ENCODE peak calls at places on chromosomes 6 and 20, in nine cellular contexts. One of them, this sample, is unnamed.

GRCh38 chr20:41171736-41172295 is 34.5 kb downstream of the PLCG1 start:
- DNase-seq in breast epithelium: peak
- DNase-seq in cardiac fibroblast: no peak
- DNase-seq in transverse colon: peak
- DNase-seq in GM12865: no peak
- DNase-seq in psoas muscle: no peak
- DNase-seq in stomach: peak
- DNase-seq in cardiac muscle cell: no peak
- DNase-seq in RWPE1: no peak
- DNase-seq in this sample: no peak

GRCh38 chr6:25925808-25926325 is 4.6 kb downstream of the SLC17A2 start:
- DNase-seq in breast epithelium: no peak
- DNase-seq in cardiac fibroblast: no peak
- DNase-seq in transverse colon: no peak
- DNase-seq in GM12865: no peak
- DNase-seq in psoas muscle: no peak
- DNase-seq in stomach: no peak
- DNase-seq in cardiac muscle cell: no peak
- DNase-seq in RWPE1: no peak
- DNase-seq in this sample: no peak

GRCh38 chr6:37499433-37500293 is at the start of gene CCDC167:
- DNase-seq in breast epithelium: peak
- DNase-seq in cardiac fibroblast: peak
- DNase-seq in transverse colon: peak
- DNase-seq in GM12865: peak
- DNase-seq in psoas muscle: peak
- DNase-seq in stomach: peak
- DNase-seq in cardiac muscle cell: peak
- DNase-seq in RWPE1: peak
- DNase-seq in this sample: peak

GRCh38 chr20:16864069-16864468 is 115.9 kb downstream of the OTOR start:
- DNase-seq in breast epithelium: no peak
- DNase-seq in cardiac fibroblast: no peak
- DNase-seq in transverse colon: no peak
- DNase-seq in GM12865: peak
- DNase-seq in psoas muscle: no peak
- DNase-seq in stomach: no peak
- DNase-seq in cardiac muscle cell: no peak
- DNase-seq in RWPE1: no peak
- DNase-seq in this sample: no peak

GRCh38 chr6:150977276-150977675 is 111.8 kb downstream of the MTHFD1L start:
- DNase-seq in breast epithelium: no peak
- DNase-seq in cardiac fibroblast: peak
- DNase-seq in transverse colon: no peak
- DNase-seq in GM12865: no peak
- DNase-seq in psoas muscle: no peak
- DNase-seq in stomach: no peak
- DNase-seq in cardiac muscle cell: no peak
- DNase-seq in RWPE1: no peak
- DNase-seq in this sample: no peak

GRCh38 chr6:45922728-45923351 is 92.8 kb downstream of the CLIC5 start:
- DNase-seq in breast epithelium: no peak
- DNase-seq in cardiac fibroblast: peak
- DNase-seq in transverse colon: peak
- DNase-seq in GM12865: peak
- DNase-seq in psoas muscle: peak
- DNase-seq in stomach: peak
- DNase-seq in cardiac muscle cell: peak
- DNase-seq in RWPE1: peak
- DNase-seq in this sample: no peak

GRCh38 chr6:56046576-56046975 is 171.2 kb upstream of the BMP5 start:
- DNase-seq in breast epithelium: peak
- DNase-seq in cardiac fibroblast: peak
- DNase-seq in transverse colon: peak
- DNase-seq in GM12865: no peak
- DNase-seq in psoas muscle: no peak
- DNase-seq in stomach: peak
- DNase-seq in cardiac muscle cell: no peak
- DNase-seq in RWPE1: no peak
- DNase-seq in this sample: no peak

GRCh38 chr20:3312940-3313656 is 74.1 kb upstream of the SLC4A11 start:
- DNase-seq in breast epithelium: no peak
- DNase-seq in cardiac fibroblast: peak
- DNase-seq in transverse colon: no peak
- DNase-seq in GM12865: no peak
- DNase-seq in psoas muscle: no peak
- DNase-seq in stomach: no peak
- DNase-seq in cardiac muscle cell: no peak
- DNase-seq in RWPE1: peak
- DNase-seq in this sample: no peak

GRCh38 chr6:165636015-165636414 is 27.0 kb downstream of the PDE10A start:
- DNase-seq in breast epithelium: no peak
- DNase-seq in cardiac fibroblast: peak
- DNase-seq in transverse colon: no peak
- DNase-seq in GM12865: no peak
- DNase-seq in psoas muscle: no peak
- DNase-seq in stomach: no peak
- DNase-seq in cardiac muscle cell: no peak
- DNase-seq in RWPE1: no peak
- DNase-seq in this sample: no peak

GRCh38 chr6:106154326-106154725 is 68.2 kb downstream of the PRDM1 start:
- DNase-seq in breast epithelium: no peak
- DNase-seq in cardiac fibroblast: no peak
- DNase-seq in transverse colon: no peak
- DNase-seq in GM12865: no peak
- DNase-seq in psoas muscle: no peak
- DNase-seq in stomach: no peak
- DNase-seq in cardiac muscle cell: no peak
- DNase-seq in RWPE1: no peak
- DNase-seq in this sample: no peak

GRCh38 chr20:34452281-34452982 is 63.8 kb upstream of the DYNLRB1 start:
- DNase-seq in breast epithelium: no peak
- DNase-seq in cardiac fibroblast: no peak
- DNase-seq in transverse colon: no peak
- DNase-seq in GM12865: no peak
- DNase-seq in psoas muscle: no peak
- DNase-seq in stomach: no peak
- DNase-seq in cardiac muscle cell: no peak
- DNase-seq in RWPE1: no peak
- DNase-seq in this sample: no peak

GRCh38 chr20:33178726-33179125 is 10.8 kb downstream of the BPIFA2 start:
- DNase-seq in breast epithelium: no peak
- DNase-seq in cardiac fibroblast: no peak
- DNase-seq in transverse colon: no peak
- DNase-seq in GM12865: no peak
- DNase-seq in psoas muscle: no peak
- DNase-seq in stomach: peak
- DNase-seq in cardiac muscle cell: no peak
- DNase-seq in RWPE1: no peak
- DNase-seq in this sample: no peak

GRCh38 chr6:166313255-166314070 is 5.3 kb upstream of the PRR18 start:
- DNase-seq in breast epithelium: no peak
- DNase-seq in cardiac fibroblast: peak
- DNase-seq in transverse colon: peak
- DNase-seq in GM12865: peak
- DNase-seq in psoas muscle: no peak
- DNase-seq in stomach: peak
- DNase-seq in cardiac muscle cell: peak
- DNase-seq in RWPE1: peak
- DNase-seq in this sample: no peak

GRCh38 chr6:156009656-156010055 is 554.0 kb upstream of the NOX3 start:
- DNase-seq in breast epithelium: no peak
- DNase-seq in cardiac fibroblast: no peak
- DNase-seq in transverse colon: no peak
- DNase-seq in GM12865: no peak
- DNase-seq in psoas muscle: no peak
- DNase-seq in stomach: no peak
- DNase-seq in cardiac muscle cell: no peak
- DNase-seq in RWPE1: no peak
- DNase-seq in this sample: no peak
- TF ChIP-seq CTCF in breast epithelium: no peak
- TF ChIP-seq CTCF in cardiac fibroblast: no peak
- TF ChIP-seq CTCF in transverse colon: no peak
- TF ChIP-seq CTCF in GM12865: no peak
- TF ChIP-seq CTCF in psoas muscle: no peak
- TF ChIP-seq CTCF in stomach: no peak
- TF ChIP-seq CTCF in cardiac muscle cell: no peak
- TF ChIP-seq CTCF in RWPE1: no peak
- TF ChIP-seq CTCF in this sample: no peak

GRCh38 chr20:49612127-49612738 is 44.3 kb upstream of the PTGIS start:
- DNase-seq in breast epithelium: no peak
- DNase-seq in cardiac fibroblast: no peak
- DNase-seq in transverse colon: peak
- DNase-seq in GM12865: no peak
- DNase-seq in psoas muscle: peak
- DNase-seq in stomach: peak
- DNase-seq in cardiac muscle cell: no peak
- DNase-seq in RWPE1: no peak
- DNase-seq in this sample: no peak

GRCh38 chr20:49607568-49607967 is 39.6 kb upstream of the PTGIS start:
- DNase-seq in breast epithelium: no peak
- DNase-seq in cardiac fibroblast: no peak
- DNase-seq in transverse colon: no peak
- DNase-seq in GM12865: no peak
- DNase-seq in psoas muscle: peak
- DNase-seq in stomach: no peak
- DNase-seq in cardiac muscle cell: no peak
- DNase-seq in RWPE1: no peak
- DNase-seq in this sample: no peak

GRCh38 chr20:49614338-49615050 is 46.6 kb upstream of the PTGIS start:
- DNase-seq in breast epithelium: no peak
- DNase-seq in cardiac fibroblast: no peak
- DNase-seq in transverse colon: no peak
- DNase-seq in GM12865: no peak
- DNase-seq in psoas muscle: peak
- DNase-seq in stomach: no peak
- DNase-seq in cardiac muscle cell: no peak
- DNase-seq in RWPE1: no peak
- DNase-seq in this sample: no peak

GRCh38 chr20:49610701-49611538 is 43.0 kb upstream of the PTGIS start:
- DNase-seq in breast epithelium: peak
- DNase-seq in cardiac fibroblast: peak
- DNase-seq in transverse colon: peak
- DNase-seq in GM12865: peak
- DNase-seq in psoas muscle: peak
- DNase-seq in stomach: peak
- DNase-seq in cardiac muscle cell: peak
- DNase-seq in RWPE1: peak
- DNase-seq in this sample: peak

DNA sequence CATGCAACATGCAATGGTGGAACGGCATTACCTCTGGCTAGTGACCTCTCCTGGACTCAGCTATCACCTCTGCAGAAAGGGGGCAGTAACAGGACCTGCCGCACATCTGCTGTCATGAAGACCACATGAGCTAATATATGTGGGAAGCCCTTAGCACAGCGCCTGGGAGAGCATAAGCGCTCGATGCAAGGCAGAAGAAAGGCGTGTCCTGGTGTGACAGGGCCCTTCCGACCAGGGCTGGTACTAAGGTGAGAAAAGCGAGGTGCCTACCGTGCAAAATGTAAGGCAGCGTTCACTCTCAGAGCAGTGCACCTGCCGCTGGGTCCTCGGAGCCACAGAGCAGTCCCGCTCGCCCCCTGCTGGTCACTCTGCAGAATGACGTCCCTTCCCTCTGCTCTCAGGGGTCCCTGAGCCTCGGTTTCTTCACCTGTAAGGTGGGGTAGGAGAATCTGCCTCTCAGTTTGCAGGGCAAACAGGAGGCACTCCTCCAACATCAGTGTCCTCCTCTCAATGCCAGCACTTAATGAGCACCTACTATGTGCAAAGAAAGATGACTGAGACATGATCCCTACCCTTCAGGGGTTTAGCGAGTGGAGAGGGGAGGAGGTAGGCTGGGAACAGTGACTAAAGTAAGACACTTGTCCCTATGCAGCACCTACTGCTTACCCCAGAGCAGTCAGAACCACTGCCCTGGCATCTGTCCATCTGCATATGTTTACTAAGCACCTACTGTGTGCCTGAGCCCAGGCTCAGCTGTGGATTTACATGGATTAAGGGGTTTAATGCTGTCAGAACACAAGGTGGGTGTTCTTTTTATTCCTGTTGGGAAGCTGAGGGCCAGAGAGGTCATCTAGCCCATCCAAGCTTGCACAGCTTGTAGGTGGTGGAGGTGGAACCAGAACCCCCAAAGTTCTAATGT is 41.1 kb upstream of the PTGIS start:
- DNase-seq in breast epithelium: peak
- DNase-seq in cardiac fibroblast: peak
- DNase-seq in transverse colon: peak
- DNase-seq in GM12865: peak
- DNase-seq in psoas muscle: peak
- DNase-seq in stomach: peak
- DNase-seq in cardiac muscle cell: peak
- DNase-seq in RWPE1: peak
- DNase-seq in this sample: peak
- TF ChIP-seq CTCF in breast epithelium: peak
- TF ChIP-seq CTCF in cardiac fibroblast: peak
- TF ChIP-seq CTCF in transverse colon: peak
- TF ChIP-seq CTCF in GM12865: peak
- TF ChIP-seq CTCF in psoas muscle: peak
- TF ChIP-seq CTCF in stomach: peak
- TF ChIP-seq CTCF in cardiac muscle cell: peak
- TF ChIP-seq CTCF in RWPE1: peak
- TF ChIP-seq CTCF in this sample: peak

DNA sequence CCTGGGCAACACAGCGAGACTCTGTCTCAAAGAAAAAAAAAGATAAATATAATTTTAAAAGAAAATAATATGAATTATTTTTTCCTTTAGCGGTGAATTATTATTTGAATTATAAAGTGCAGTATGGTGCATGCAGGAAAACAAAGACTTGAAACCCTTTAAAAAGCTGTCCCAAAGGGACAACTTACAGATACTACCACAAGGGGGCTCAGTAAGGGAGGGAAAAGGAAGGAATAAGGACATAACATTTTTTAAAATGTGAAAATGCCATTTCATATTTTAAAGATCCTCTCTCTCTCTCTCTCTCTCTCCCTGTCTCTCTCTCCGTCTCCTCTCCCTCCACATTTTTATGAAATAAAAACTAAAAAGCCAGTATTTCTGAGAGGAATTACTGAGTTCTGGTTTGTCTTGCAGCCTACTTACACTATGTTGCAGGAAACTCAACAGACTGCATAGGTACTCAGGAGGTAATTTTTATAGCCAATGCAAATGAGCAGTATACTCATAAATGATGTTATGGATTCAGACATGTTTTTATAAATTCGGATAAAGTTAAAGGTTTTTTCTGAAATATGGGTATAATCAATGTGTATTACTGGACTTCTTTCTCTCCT is 455.0 kb upstream of the GJE1 start:
- DNase-seq in breast epithelium: no peak
- DNase-seq in cardiac fibroblast: peak
- DNase-seq in transverse colon: no peak
- DNase-seq in GM12865: peak
- DNase-seq in psoas muscle: no peak
- DNase-seq in stomach: no peak
- DNase-seq in cardiac muscle cell: peak
- DNase-seq in RWPE1: peak
- DNase-seq in this sample: no peak
- TF ChIP-seq CTCF in breast epithelium: peak
- TF ChIP-seq CTCF in cardiac fibroblast: peak
- TF ChIP-seq CTCF in transverse colon: peak
- TF ChIP-seq CTCF in GM12865: peak
- TF ChIP-seq CTCF in psoas muscle: peak
- TF ChIP-seq CTCF in stomach: no peak
- TF ChIP-seq CTCF in cardiac muscle cell: peak
- TF ChIP-seq CTCF in RWPE1: peak
- TF ChIP-seq CTCF in this sample: peak

GRCh38 chr20:14431568-14431967 is 94.2 kb upstream of the FLRT3 start:
- DNase-seq in breast epithelium: no peak
- DNase-seq in cardiac fibroblast: no peak
- DNase-seq in transverse colon: no peak
- DNase-seq in GM12865: no peak
- DNase-seq in psoas muscle: no peak
- DNase-seq in stomach: no peak
- DNase-seq in cardiac muscle cell: no peak
- DNase-seq in RWPE1: no peak
- DNase-seq in this sample: no peak
- TF ChIP-seq CTCF in breast epithelium: no peak
- TF ChIP-seq CTCF in cardiac fibroblast: no peak
- TF ChIP-seq CTCF in transverse colon: no peak
- TF ChIP-seq CTCF in GM12865: no peak
- TF ChIP-seq CTCF in psoas muscle: no peak
- TF ChIP-seq CTCF in stomach: no peak
- TF ChIP-seq CTCF in cardiac muscle cell: no peak
- TF ChIP-seq CTCF in RWPE1: no peak
- TF ChIP-seq CTCF in this sample: no peak